ENCODE peak calls at places on chromosomes 1 and 21, in eight cellular contexts. O is upper lobe of right lung, S is GM06990, W is SK-N-SH, D is mucosa of descending colon, T is fibroblast of lung, M is colonic mucosa, F is BE2C. V is an unnamed sample.
A peak's percentile ranks its signal among the peaks of the same experiment; 100 is the strongest.

GRCh38 chr1:160024195-160024905 is 7.4 kb downstream of the PIGM start:
- DNase-seq in O (no peak), S (no peak), W (no peak), D (no peak), T (no peak), M (no peak), F (no peak), V (no peak)

GRCh38 chr1:166379447-166379846 is 212.6 kb upstream of the FAM78B start:
- DNase-seq in O (no peak), S (no peak), W (no peak), D (no peak), T (no peak), M (no peak), F (no peak), V (no peak)

GRCh38 chr1:56190975-56191768 is 388.2 kb downstream of the PLPP3 start:
- DNase-seq in O (no peak), S (no peak), W (no peak), D (no peak), T (peak; percentile 51), M (no peak), F (no peak), V (no peak)

GRCh38 chr1:95116666-95117206 is 419 bp upstream of the TLCD4 start:
- DNase-seq in O (peak; percentile 73), S (peak; percentile 9), W (peak; percentile 83), D (peak; percentile 76), T (peak; percentile 43), M (peak; percentile 85), F (peak; percentile 62), V (peak; percentile 47)

GRCh38 chr1:226624526-226624925 is 76.0 kb downstream of the STUM start:
- DNase-seq in O (no peak), S (no peak), W (no peak), D (no peak), T (peak; percentile 15), M (no peak), F (no peak), V (peak; percentile 4)

GRCh38 chr1:17887646-17888395 is 132.7 kb downstream of the ACTL8 start:
- DNase-seq in O (peak; percentile 46), S (no peak), W (no peak), D (no peak), T (no peak), M (no peak), F (no peak), V (no peak)

GRCh38 chr1:8423702-8424538 is 106.0 kb downstream of the SLC45A1 start:
- DNase-seq in O (peak; percentile 74), S (peak; percentile 71), W (peak; percentile 93), D (peak; percentile 65), T (peak; percentile 71), M (peak; percentile 60), F (peak; percentile 62), V (peak; percentile 50)

GRCh38 chr1:87328121-87329050 is at the start of gene LMO4:
- DNase-seq in O (peak; percentile 97), S (peak; percentile 94), W (peak; percentile 92), D (peak; percentile 96), T (peak; percentile 98), M (peak; percentile 96), F (peak; percentile 89), V (peak; percentile 96)

GRCh38 chr1:32247983-32248889 is 1.2 kb downstream of the FAM167B start:
- DNase-seq in O (peak; percentile 92), S (peak; percentile 88), W (peak; percentile 91), D (peak; percentile 96), T (peak; percentile 60), M (peak; percentile 93), F (peak; percentile 71), V (peak; percentile 88)

GRCh38 chr1:39061951-39062350 is 35.8 kb downstream of the NDUFS5 start:
- DNase-seq in O (no peak), S (no peak), W (no peak), D (no peak), T (peak; percentile 62), M (no peak), F (no peak), V (no peak)

GRCh38 chr21:42349420-42350075 is 1.2 kb downstream of the TFF2 start:
- DNase-seq in O (peak; percentile 51), S (no peak), W (no peak), D (no peak), T (no peak), M (no peak), F (no peak), V (no peak)

GRCh38 chr1:185215911-185216310 is 58.9 kb downstream of the SWT1 start:
- DNase-seq in O (no peak), S (no peak), W (no peak), D (no peak), T (no peak), M (no peak), F (no peak), V (no peak)

GRCh38 chr21:14877581-14878228 is 187.1 kb downstream of the NRIP1 start:
- DNase-seq in O (no peak), S (peak; percentile 39), W (no peak), D (peak; percentile 14), T (peak; percentile 47), M (no peak), F (no peak), V (no peak)

GRCh38 chr1:225617479-225617878 is 35.4 kb downstream of the ENAH start:
- DNase-seq in O (no peak), S (no peak), W (no peak), D (no peak), T (no peak), M (no peak), F (no peak), V (no peak)

GRCh38 chr1:183198463-183198862 is 12.4 kb downstream of the LAMC2 start:
- DNase-seq in O (no peak), S (no peak), W (no peak), D (no peak), T (peak; percentile 48), M (no peak), F (no peak), V (no peak)

GRCh38 chr1:7230121-7230895 is 445.1 kb downstream of the CAMTA1 start:
- DNase-seq in O (no peak), S (no peak), W (peak; percentile 32), D (no peak), T (no peak), M (no peak), F (no peak), V (no peak)

GRCh38 chr1:98565951-98566350 is 95.6 kb upstream of the SNX7 start:
- DNase-seq in O (no peak), S (no peak), W (no peak), D (no peak), T (no peak), M (no peak), F (no peak), V (no peak)

GRCh38 chr1:151444791-151445177 is 14.5 kb downstream of the POGZ start:
- DNase-seq in O (no peak), S (no peak), W (no peak), D (no peak), T (no peak), M (no peak), F (no peak), V (no peak)

DNA sequence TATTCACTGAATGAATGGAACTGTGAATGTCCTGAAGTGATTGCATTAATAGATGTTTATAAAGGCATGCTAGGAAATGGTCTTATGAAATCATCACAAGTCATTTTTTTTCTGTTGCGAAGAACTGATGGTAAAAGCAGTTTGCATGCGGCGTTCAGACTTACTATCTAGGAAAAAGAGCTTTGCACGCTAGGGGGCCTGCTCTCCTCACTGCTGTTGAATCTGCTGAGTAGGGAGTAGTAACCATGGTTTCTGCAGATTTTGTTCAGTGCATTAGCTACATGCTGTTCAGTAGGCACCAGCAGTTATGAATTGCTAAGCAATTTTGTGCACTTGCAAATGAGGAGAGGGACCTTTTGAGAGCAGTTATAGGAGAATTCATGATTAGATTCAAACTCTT is 57.9 kb downstream of the CENPF start:
- DNase-seq in O (no peak), S (no peak), W (no peak), D (peak; percentile 45), T (peak; percentile 96), M (peak; percentile 29), F (no peak), V (peak; percentile 58)
- TF ChIP-seq CTCF in O (peak; percentile 43), S (no peak), W (peak; percentile 45), D (no peak), T (peak; percentile 85), M (no peak), F (no peak), V (no peak)

DNA sequence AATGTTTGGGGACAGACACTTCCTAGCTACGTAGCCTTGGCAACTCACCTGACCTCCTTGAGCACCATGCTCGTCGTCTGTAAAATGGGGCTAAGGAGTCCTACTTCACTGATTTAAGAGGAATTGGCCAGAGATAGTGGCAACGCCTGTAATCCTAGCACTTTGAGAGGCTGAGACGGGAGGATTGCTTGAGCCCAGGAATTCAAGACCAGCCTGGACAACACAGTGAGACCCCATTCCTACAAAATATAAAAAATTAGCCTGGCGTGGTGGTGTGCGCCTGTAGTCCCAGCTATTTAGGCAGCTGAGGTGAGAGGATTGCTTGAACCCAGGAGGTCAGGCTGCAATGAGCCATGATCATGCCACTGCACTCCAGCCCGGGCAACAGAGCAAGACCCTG is 4.5 kb downstream of the SYTL1 start:
- DNase-seq in O (no peak), S (no peak), W (no peak), D (no peak), T (no peak), M (no peak), F (no peak), V (no peak)
- H3K36me3 ChIP-seq in O (no peaks in the 10 kb centered on the region), S (peaks cover 6% of the 10 kb centered on the region), W (no peaks in the 10 kb centered on the region), D (no peaks in the 10 kb centered on the region), T (no peaks in the 10 kb centered on the region), M (no peaks in the 10 kb centered on the region), F (no peaks in the 10 kb centered on the region), V (no peaks in the 10 kb centered on the region)

GRCh38 chr1:229297746-229298145 is 26.8 kb downstream of the RAB4A start:
- DNase-seq in O (no peak), S (no peak), W (no peak), D (no peak), T (no peak), M (no peak), F (no peak), V (no peak)
- H3K4me3 ChIP-seq in O (no peak overlapping the region), S (no peak overlapping the region), W (no peak overlapping the region), D (no peak overlapping the region), T (no peak overlapping the region), M (no peak overlapping the region), F (no peak overlapping the region), V (no peak overlapping the region)

DNA sequence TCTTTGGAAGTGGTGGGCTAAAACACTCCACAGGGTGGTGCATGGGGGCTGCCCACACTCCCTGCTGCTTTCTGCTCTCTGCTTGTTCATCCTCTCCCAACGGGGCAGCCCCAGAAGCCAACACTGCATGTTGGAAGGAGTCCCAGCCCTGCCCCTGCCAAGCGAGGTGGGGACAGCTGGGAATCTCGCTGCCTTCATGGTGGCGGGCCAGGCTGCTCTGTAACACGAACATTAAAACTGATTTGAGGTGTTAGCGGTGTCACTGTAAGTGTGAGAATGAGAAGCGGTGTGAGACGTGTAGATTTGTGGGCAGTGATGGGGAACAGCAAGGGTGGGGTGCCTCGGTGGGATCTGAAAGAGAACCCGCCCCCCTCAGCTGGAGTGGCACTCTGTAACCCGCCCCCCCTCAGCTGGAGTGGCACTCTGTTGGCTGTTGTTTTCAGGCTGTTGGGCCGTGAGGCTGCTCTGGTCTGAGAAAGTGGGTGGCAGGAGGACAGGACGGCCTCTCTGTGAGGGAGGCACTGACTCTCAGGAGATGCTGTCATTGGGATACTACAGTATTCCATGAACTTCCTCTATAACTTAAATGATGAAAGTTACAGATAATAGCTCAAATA is 80.9 kb downstream of the PCBP3 start:
- DNase-seq in O (no peak), S (no peak), W (no peak), D (no peak), T (no peak), M (no peak), F (peak; percentile 53), V (no peak)
- TF ChIP-seq CTCF in O (no peak), S (no peak), W (no peak), D (no peak), T (no peak), M (no peak), F (no peak), V (no peak)